ENCODE peak calls at places on chromosomes 3 and 15, in nine cellular contexts. E is germinal center; D is stimulated activated CD4-positive, alpha-beta T cell treated with anti-CD3 and anti-CD28 coated beads, Interleukin-1b, Interleukin-23, amount 100 ng/mL, for 4 hours; K is NCI-H524; P is cerebellum; M is fibroblast of pulmonary artery; B is mucosa of gallbladder; J is small intestine; Y is activated CD8-positive, alpha-beta memory T cell treated with anti-CD3 and anti-CD28 coated beads for 48 hours. W is an unnamed sample.

GRCh38 chr15:83106994-83107840 is at the start of gene TM6SF1:
- DNase-seq in E (peak; percentile 25), D (no peak), K (peak; percentile 56), P (no peak), M (no peak), B (no peak), J (no peak), Y (no peak), W (no peak)

GRCh38 chr3:63857311-63857710 is 6.3 kb downstream of the THOC7 start:
- DNase-seq in E (no peak), D (no peak), K (no peak), P (no peak), M (peak; percentile 38), B (no peak), J (no peak), Y (no peak), W (no peak)

GRCh38 chr15:98438326-98438725 is 210.0 kb upstream of the IGF1R start:
- DNase-seq in E (no peak), D (no peak), K (no peak), P (no peak), M (no peak), B (no peak), J (no peak), Y (no peak), W (no peak)

GRCh38 chr3:170802164-170803151 is 67.5 kb downstream of the RPL22L1 start:
- DNase-seq in E (no peak), D (no peak), K (no peak), P (no peak), M (peak; percentile 94), B (peak; percentile 39), J (no peak), Y (no peak), W (peak; percentile 94)

GRCh38 chr3:59542276-59542675 is 492.5 kb upstream of the CFAP20DC start:
- DNase-seq in E (no peak), D (no peak), K (no peak), P (no peak), M (no peak), B (no peak), J (no peak), Y (no peak), W (no peak)

GRCh38 chr15:47620960-47621681 is 96.2 kb upstream of the SEMA6D start:
- DNase-seq in E (no peak), D (no peak), K (no peak), P (no peak), M (no peak), B (no peak), J (peak; percentile 3), Y (no peak), W (no peak)

GRCh38 chr3:45927881-45928280 is 15.4 kb upstream of the CXCR6 start:
- DNase-seq in E (no peak), D (no peak), K (no peak), P (no peak), M (no peak), B (no peak), J (no peak), Y (no peak), W (no peak)

GRCh38 chr15:31484986-31485385 is 158.4 kb downstream of the KLF13 start:
- DNase-seq in E (no peak), D (no peak), K (no peak), P (no peak), M (no peak), B (no peak), J (no peak), Y (no peak), W (no peak)

GRCh38 chr3:8870134-8870533 is 93.1 kb downstream of the RAD18 start:
- DNase-seq in E (no peak), D (no peak), K (no peak), P (no peak), M (no peak), B (no peak), J (no peak), Y (no peak), W (no peak)

GRCh38 chr3:22922317-22922716 is 280.8 kb upstream of the UBE2E2 start:
- DNase-seq in E (peak; percentile 18), D (no peak), K (peak; percentile 32), P (no peak), M (peak; percentile 27), B (no peak), J (no peak), Y (no peak), W (no peak)

GRCh38 chr3:184788751-184789150 is 23.2 kb upstream of the VPS8 start:
- DNase-seq in E (no peak), D (no peak), K (no peak), P (no peak), M (no peak), B (no peak), J (no peak), Y (no peak), W (no peak)

GRCh38 chr3:158355623-158356588 is 215.1 kb upstream of the MLF1 start:
- DNase-seq in E (no peak), D (no peak), K (no peak), P (no peak), M (no peak), B (no peak), J (no peak), Y (no peak), W (no peak)

GRCh38 chr3:157429703-157430102 is 6.9 kb upstream of the PTX3 start:
- DNase-seq in E (no peak), D (no peak), K (no peak), P (no peak), M (peak; percentile 68), B (no peak), J (no peak), Y (no peak), W (no peak)

GRCh38 chr15:92606126-92606835 is 49.3 kb downstream of the FAM174B start:
- DNase-seq in E (no peak), D (no peak), K (peak; percentile 66), P (no peak), M (no peak), B (no peak), J (no peak), Y (no peak), W (no peak)

GRCh38 chr3:114550155-114550554 is 256.3 kb downstream of the TIGIT start:
- DNase-seq in E (no peak), D (no peak), K (no peak), P (no peak), M (peak; percentile 72), B (no peak), J (no peak), Y (no peak), W (peak; percentile 82)

W was measured in cardiac muscle cell.